ENCODE peak calls at places on chromosomes 12 and 14, in five cellular contexts. Y is left lung; V is fibroblast of lung; A is endodermal cell; D is naive thymus-derived CD4-positive, alpha-beta T cell. M is an unnamed sample.

GRCh38 chr12:88036368-88036965 is 7.3 kb upstream of the C12orf50 start:
- DNase-seq in Y (no peak), V (peak), A (no peak), D (no peak), M (no peak)

GRCh38 chr14:52422650-52423356 is 108.7 kb downstream of the PTGER2 start:
- DNase-seq in Y (no peak), V (no peak), A (no peak), D (no peak), M (no peak)

GRCh38 chr12:70180140-70180539 is 63.1 kb upstream of the CNOT2 start:
- DNase-seq in Y (no peak), V (no peak), A (no peak), D (no peak), M (no peak)

GRCh38 chr12:552466-552865 is 92.7 kb downstream of the B4GALNT3 start:
- DNase-seq in Y (no peak), V (no peak), A (no peak), D (no peak), M (no peak)

GRCh38 chr12:56836317-56836716 is 73.2 kb downstream of the HSD17B6 start:
- DNase-seq in Y (no peak), V (peak), A (no peak), D (no peak), M (peak)

GRCh38 chr14:38982837-38983236 is 120.2 kb downstream of the SEC23A start:
- DNase-seq in Y (no peak), V (no peak), A (no peak), D (no peak), M (no peak)

GRCh38 chr12:67419810-67420209 is 150.7 kb downstream of the CAND1 start:
- DNase-seq in Y (no peak), V (no peak), A (peak), D (no peak), M (no peak)

GRCh38 chr12:1126089-1126488 is 135.1 kb downstream of the ERC1 start:
- DNase-seq in Y (no peak), V (no peak), A (no peak), D (no peak), M (no peak)

GRCh38 chr14:98207466-98207865 is 1064.5 kb downstream of the BCL11B start:
- DNase-seq in Y (no peak), V (no peak), A (no peak), D (no peak), M (no peak)

GRCh38 chr12:123089631-123090353 is 61.1 kb downstream of the PITPNM2 start:
- DNase-seq in Y (no peak), V (peak), A (no peak), D (no peak), M (no peak)

GRCh38 chr14:101476931-101477553 is 84.3 kb upstream of the DIO3 start:
- DNase-seq in Y (no peak), V (no peak), A (peak), D (no peak), M (no peak)

GRCh38 chr14:50088117-50088515 is 28.3 kb downstream of the VCPKMT start:
- DNase-seq in Y (no peak), V (no peak), A (no peak), D (no peak), M (no peak)

GRCh38 chr12:25829192-25829591 is 129.3 kb upstream of the RASSF8 start:
- DNase-seq in Y (no peak), V (peak), A (no peak), D (no peak), M (no peak)

GRCh38 chr14:77109656-77110055 is 11.6 kb downstream of the CIPC start:
- DNase-seq in Y (no peak), V (no peak), A (no peak), D (no peak), M (no peak)

GRCh38 chr12:64468966-64469365 is 17.0 kb downstream of the TBK1 start:
- DNase-seq in Y (no peak), V (no peak), A (no peak), D (no peak), M (no peak)

GRCh38 chr12:41940571-41940970 is 204.1 kb downstream of the GXYLT1 start:
- DNase-seq in Y (no peak), V (no peak), A (no peak), D (no peak), M (no peak)

GRCh38 chr12:81252228-81252627 is 174.3 kb downstream of the ACSS3 start:
- DNase-seq in Y (no peak), V (no peak), A (no peak), D (no peak), M (no peak)

GRCh38 chr14:92513966-92514843 is 624 bp downstream of the RIN3 start:
- DNase-seq in Y (peak), V (peak), A (peak), D (peak), M (no peak)

GRCh38 chr12:54428050-54429013 is 9.3 kb upstream of the ITGA5 start:
- DNase-seq in Y (no peak), V (peak), A (peak), D (no peak), M (no peak)

GRCh38 chr12:56721721-56722120 is 3.4 kb downstream of the NACA start:
- DNase-seq in Y (no peak), V (no peak), A (no peak), D (no peak), M (no peak)

GRCh38 chr14:83253870-83254269 is 1720.2 kb upstream of the SEL1L start:
- DNase-seq in Y (no peak), V (no peak), A (no peak), D (no peak), M (no peak)

GRCh38 chr12:87467893-87468292 is 561.3 kb downstream of the C12orf50 start:
- DNase-seq in Y (no peak), V (no peak), A (peak), D (no peak), M (no peak)

GRCh38 chr14:90758028-90758889 is 58.0 kb downstream of the TTC7B start:
- DNase-seq in Y (peak), V (peak), A (peak), D (peak), M (peak)

GRCh38 chr12:95411466-95411865 is 62.5 kb upstream of the METAP2 start:
- DNase-seq in Y (no peak), V (no peak), A (peak), D (no peak), M (no peak)

GRCh38 chr12:46214668-46215429 is 54.0 kb downstream of the SLC38A1 start:
- DNase-seq in Y (no peak), V (peak), A (no peak), D (peak), M (no peak)

GRCh38 chr14:100292301-100292775 is 13.9 kb downstream of the SLC25A29 start:
- DNase-seq in Y (peak), V (no peak), A (no peak), D (no peak), M (no peak)

GRCh38 chr14:63678538-63678937 is 36.9 kb upstream of the WDR89 start:
- DNase-seq in Y (no peak), V (no peak), A (no peak), D (no peak), M (no peak)

GRCh38 chr14:63673882-63674497 is 32.3 kb upstream of the WDR89 start:
- DNase-seq in Y (no peak), V (no peak), A (no peak), D (no peak), M (no peak)

GRCh38 chr14:63673255-63673654 is 31.6 kb upstream of the WDR89 start:
- DNase-seq in Y (no peak), V (no peak), A (no peak), D (no peak), M (no peak)

GRCh38 chr14:63676615-63677014 is 34.9 kb upstream of the WDR89 start:
- DNase-seq in Y (no peak), V (no peak), A (no peak), D (no peak), M (no peak)

GRCh38 chr14:63677891-63678379 is 36.3 kb upstream of the WDR89 start:
- DNase-seq in Y (no peak), V (peak), A (no peak), D (no peak), M (no peak)
- H3K27ac ChIP-seq in Y (no peak), V (no peak), A (no peak), D (no peak), M (no peak)

GRCh38 chr14:96799489-96800056 is 2.4 kb downstream of the VRK1 start:
- DNase-seq in Y (no peak), V (no peak), A (no peak), D (no peak), M (no peak)

GRCh38 chr14:96797943-96798349 is 764 bp downstream of the VRK1 start:
- DNase-seq in Y (peak), V (no peak), A (no peak), D (no peak), M (no peak)

GRCh38 chr14:96796851-96797187 is 363 bp upstream of the VRK1 start:
- DNase-seq in Y (no peak), V (no peak), A (no peak), D (no peak), M (no peak)

GRCh38 chr14:96795443-96795842 is 1.7 kb upstream of the VRK1 start:
- DNase-seq in Y (no peak), V (no peak), A (no peak), D (no peak), M (no peak)

DNA sequence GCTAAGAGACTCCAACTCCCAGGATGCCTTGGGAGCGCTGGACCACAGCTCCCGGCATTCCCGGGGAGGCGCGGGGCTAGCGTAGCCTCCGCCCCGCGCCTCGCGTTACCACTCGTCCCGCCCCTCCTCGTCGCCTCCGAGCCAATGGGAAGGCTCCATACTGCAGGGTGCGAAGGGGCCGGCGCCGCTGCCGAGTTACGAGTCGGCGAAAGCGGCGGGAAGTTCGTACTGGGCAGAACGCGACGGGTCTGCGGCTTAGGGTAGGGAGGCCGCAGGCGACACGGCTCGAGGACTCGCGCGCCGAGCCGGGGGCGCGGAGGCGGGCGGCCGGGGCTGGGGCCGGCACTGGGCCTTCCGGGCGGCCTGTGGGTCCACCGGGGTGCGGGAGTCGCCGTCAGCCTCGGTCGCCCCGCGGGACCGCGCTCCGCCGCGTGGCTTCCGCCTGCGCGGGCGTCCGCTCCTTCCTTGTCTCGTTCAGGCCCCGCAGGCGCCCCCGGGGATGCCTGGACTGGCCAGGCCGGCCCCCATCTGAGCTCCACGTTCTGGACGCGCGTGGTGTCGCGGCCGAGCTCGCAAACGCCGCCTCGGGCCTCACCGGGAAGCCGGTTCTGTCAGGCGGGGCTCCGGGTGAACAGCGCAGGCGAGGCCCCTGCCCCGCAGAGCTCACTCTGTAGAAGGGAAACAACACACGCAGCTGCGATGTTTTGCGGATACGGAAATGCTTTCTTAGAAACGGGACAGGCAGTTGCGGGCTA is at the start of gene VRK1:
- DNase-seq in Y (peak), V (peak), A (peak), D (peak), M (peak)
- H3K27ac ChIP-seq in Y (peak), V (peak), A (peak), D (peak), M (peak)

GRCh38 chr14:23545740-23546411 is 5.7 kb downstream of the ZFHX2 start:
- DNase-seq in Y (no peak), V (no peak), A (no peak), D (no peak), M (no peak)

GRCh38 chr14:23546450-23547035 is 5.0 kb downstream of the ZFHX2 start:
- DNase-seq in Y (peak), V (no peak), A (no peak), D (no peak), M (no peak)

GRCh38 chr14:23542261-23542660 is 9.3 kb downstream of the ZFHX2 start:
- DNase-seq in Y (no peak), V (no peak), A (no peak), D (no peak), M (no peak)

GRCh38 chr14:23543403-23543802 is 8.2 kb downstream of the ZFHX2 start:
- DNase-seq in Y (no peak), V (no peak), A (no peak), D (no peak), M (no peak)

GRCh38 chr14:23544511-23545447 is 6.8 kb downstream of the ZFHX2 start:
- DNase-seq in Y (peak), V (no peak), A (peak), D (no peak), M (peak)
- H3K27ac ChIP-seq in Y (no peak), V (no peak), A (no peak), D (no peak), M (peak)

GRCh38 chr12:15130521-15130920 is 90.7 kb downstream of the RERG start:
- DNase-seq in Y (no peak), V (no peak), A (no peak), D (no peak), M (no peak)
- H3K27ac ChIP-seq in Y (no peak), V (no peak), A (no peak), D (no peak), M (no peak)